ENCODE peak calls at places on chromosomes 12 and 14, in nine cellular contexts. R, X, Q, B, E, A, Z, S and I are unnamed samples.

GRCh38 chr14:61345144-61345482 is 23.7 kb downstream of the PRKCH start:
- DNase-seq in R (no peak), X (no peak), Q (no peak), B (no peak), E (no peak), A (no peak), Z (no peak), S (no peak), I (no peak)

GRCh38 chr14:22375321-22375930 is 213.6 kb downstream of the DAD1 start:
- DNase-seq in R (peak), X (no peak), Q (no peak), B (peak), E (peak), A (no peak), Z (peak), S (no peak), I (peak)

GRCh38 chr14:101121399-101122113 is 218.0 kb upstream of the RTL1 start:
- DNase-seq in R (no peak), X (no peak), Q (no peak), B (no peak), E (no peak), A (no peak), Z (no peak), S (no peak), I (no peak)

GRCh38 chr12:69341328-69341727 is 6.9 kb upstream of the LYZ start:
- DNase-seq in R (peak), X (no peak), Q (no peak), B (no peak), E (peak), A (no peak), Z (no peak), S (no peak), I (no peak)

GRCh38 chr14:55130194-55130550 is 1.1 kb downstream of the LGALS3 start:
- DNase-seq in R (peak), X (no peak), Q (no peak), B (no peak), E (peak), A (no peak), Z (peak), S (no peak), I (peak)

GRCh38 chr14:32382704-32383103 is 53.6 kb downstream of the AKAP6 start:
- DNase-seq in R (peak), X (no peak), Q (no peak), B (peak), E (peak), A (no peak), Z (no peak), S (no peak), I (peak)

GRCh38 chr14:59918824-59919581 is 941 bp upstream of the LRRC9 start:
- DNase-seq in R (peak), X (no peak), Q (no peak), B (peak), E (peak), A (peak), Z (peak), S (peak), I (peak)

GRCh38 chr12:114769634-114770033 is 85.7 kb upstream of the TBX3 start:
- DNase-seq in R (no peak), X (no peak), Q (no peak), B (no peak), E (no peak), A (no peak), Z (no peak), S (no peak), I (no peak)

GRCh38 chr12:2336409-2336829 is 283.6 kb downstream of the CACNA1C start:
- DNase-seq in R (peak), X (no peak), Q (no peak), B (peak), E (peak), A (no peak), Z (peak), S (no peak), I (peak)

GRCh38 chr12:2221030-2221621 is 168.3 kb downstream of the CACNA1C start:
- DNase-seq in R (no peak), X (no peak), Q (no peak), B (no peak), E (no peak), A (no peak), Z (no peak), S (no peak), I (no peak)

GRCh38 chr14:99928963-99929362 is 135.8 kb downstream of the EML1 start:
- DNase-seq in R (no peak), X (no peak), Q (no peak), B (no peak), E (no peak), A (no peak), Z (no peak), S (no peak), I (no peak)

GRCh38 chr12:69130064-69130463 is 109.3 kb upstream of the CPSF6 start:
- DNase-seq in R (no peak), X (no peak), Q (no peak), B (no peak), E (peak), A (no peak), Z (no peak), S (no peak), I (no peak)

GRCh38 chr12:20946732-20947131 is 136.2 kb downstream of the SLCO1B3 start:
- DNase-seq in R (peak), X (no peak), Q (no peak), B (peak), E (peak), A (peak), Z (no peak), S (peak), I (peak)

GRCh38 chr12:109680521-109681030 is 33.0 kb upstream of the FAM222A start:
- DNase-seq in R (no peak), X (no peak), Q (no peak), B (peak), E (no peak), A (no peak), Z (no peak), S (no peak), I (peak)

GRCh38 chr12:71558445-71558844 is 105.2 kb downstream of the ZFC3H1 start:
- DNase-seq in R (peak), X (no peak), Q (no peak), B (no peak), E (no peak), A (no peak), Z (peak), S (no peak), I (no peak)

GRCh38 chr14:81767266-81767987 is 233.8 kb upstream of the SEL1L start:
- DNase-seq in R (no peak), X (no peak), Q (no peak), B (no peak), E (no peak), A (no peak), Z (no peak), S (no peak), I (no peak)

GRCh38 chr12:110280784-110281548 is at the start of gene ATP2A2:
- DNase-seq in R (peak), X (peak), Q (peak), B (peak), E (peak), A (peak), Z (peak), S (peak), I (peak)